ENCODE peak calls at places on chromosome 21, in eight cellular contexts. G is OCI-LY7; P is foreskin fibroblast; S is NB4; Q is astrocyte of the spinal cord; T is naive thymus-derived CD4-positive, alpha-beta T cell; N is fibroblast of villous mesenchyme; X is cardiac fibroblast. J is an unnamed sample.

GRCh38 chr21:35743571-35743970 is 316.8 kb downstream of the SETD4 start:
- DNase-seq in X (no peak), Q (peak), P (peak), N (peak), T (no peak), S (no peak), G (no peak), J (no peak)

GRCh38 chr21:45630066-45630694 is 13.3 kb upstream of the PCBP3 start:
- DNase-seq in Q (no peak), N (no peak), X (no peak), S (no peak), G (no peak), T (no peak), P (no peak), J (no peak)

GRCh38 chr21:14883351-14883750 is 181.4 kb downstream of the NRIP1 start:
- DNase-seq in T (no peak), N (no peak), G (no peak), P (no peak), S (no peak), X (no peak), Q (no peak), J (no peak)

GRCh38 chr21:35226960-35227741 is 178.0 kb upstream of the RUNX1 start:
- DNase-seq in P (no peak), X (no peak), G (peak), Q (no peak), T (no peak), S (peak), N (no peak), J (peak)

GRCh38 chr21:46199436-46200373 is 15.4 kb upstream of the SPATC1L start:
- DNase-seq in N (peak), P (no peak), Q (no peak), S (no peak), X (no peak), T (no peak), G (no peak), J (no peak)

GRCh38 chr21:41477641-41478318 is 30.2 kb downstream of the TMPRSS2 start:
- DNase-seq in N (no peak), T (no peak), P (peak), S (no peak), X (peak), Q (peak), G (peak), J (no peak)

GRCh38 chr21:33028759-33029511 is 3.2 kb downstream of the OLIG2 start:
- DNase-seq in Q (no peak), N (no peak), S (no peak), X (no peak), G (no peak), T (no peak), P (peak), J (no peak)

GRCh38 chr21:41402231-41402630 is 23.8 kb upstream of the MX1 start:
- DNase-seq in S (no peak), Q (no peak), T (no peak), P (no peak), N (no peak), G (no peak), X (no peak), J (no peak)

GRCh38 chr21:32335601-32336575 is 37.2 kb downstream of the MRAP start:
- DNase-seq in Q (peak), N (no peak), S (no peak), G (no peak), P (peak), T (no peak), X (peak), J (no peak)

GRCh38 chr21:46128983-46129571 is 26.3 kb downstream of the FTCD start:
- DNase-seq in P (no peak), X (no peak), N (no peak), Q (no peak), T (no peak), G (no peak), S (no peak), J (no peak)

GRCh38 chr21:25405991-25406390 is 201.3 kb downstream of the MRPL39 start:
- DNase-seq in P (no peak), T (no peak), Q (no peak), G (no peak), S (no peak), N (no peak), X (no peak), J (no peak)

GRCh38 chr21:32548978-32549377 is 36.3 kb downstream of the TCP10L start:
- DNase-seq in P (no peak), Q (no peak), G (no peak), T (no peak), N (no peak), X (no peak), S (no peak), J (no peak)

GRCh38 chr21:45330851-45331261 is 43.2 kb upstream of the POFUT2 start:
- DNase-seq in P (no peak), X (no peak), G (no peak), T (no peak), Q (no peak), N (no peak), S (no peak), J (no peak)

GRCh38 chr21:46181953-46182547 is 2.2 kb downstream of the SPATC1L start:
- DNase-seq in Q (no peak), T (no peak), P (no peak), S (no peak), X (no peak), G (no peak), N (no peak), J (no peak)

GRCh38 chr21:45739218-45740087 is 95.9 kb downstream of the PCBP3 start:
- DNase-seq in Q (no peak), T (no peak), N (no peak), P (no peak), X (no peak), G (no peak), S (peak), J (no peak)

GRCh38 chr21:46394819-46395152 is 63.9 kb upstream of the DIP2A start:
- DNase-seq in G (no peak), S (no peak), X (no peak), Q (no peak), N (no peak), P (no peak), T (no peak), J (no peak)

GRCh38 chr21:46518983-46519583 is 60.4 kb downstream of the DIP2A start:
- DNase-seq in P (no peak), T (no peak), X (peak), S (no peak), G (no peak), N (peak), Q (no peak), J (no peak)

GRCh38 chr21:46171996-46172862 is 12.0 kb downstream of the SPATC1L start:
- DNase-seq in P (no peak), T (no peak), S (no peak), Q (no peak), G (peak), N (no peak), X (no peak), J (no peak)

GRCh38 chr21:41653243-41653943 is 113.5 kb downstream of the RIPK4 start:
- DNase-seq in Q (no peak), G (no peak), N (no peak), X (no peak), S (no peak), T (no peak), P (no peak), J (no peak)

GRCh38 chr21:41928621-41929220 is 25.1 kb downstream of the C2CD2 start:
- DNase-seq in N (peak), Q (no peak), S (peak), P (no peak), X (no peak), G (peak), T (no peak), J (peak)

GRCh38 chr21:24456358-24456757 is 1150.9 kb downstream of the MRPL39 start:
- DNase-seq in T (no peak), G (no peak), X (no peak), Q (peak), N (no peak), S (no peak), P (no peak), J (no peak)

GRCh38 chr21:23471877-23472276 is 2135.4 kb downstream of the MRPL39 start:
- DNase-seq in G (no peak), N (no peak), P (no peak), X (no peak), T (no peak), Q (no peak), S (no peak), J (no peak)

GRCh38 chr21:43867332-43867703 is 2.3 kb downstream of the AGPAT3 start:
- DNase-seq in X (no peak), P (no peak), N (no peak), Q (no peak), T (no peak), G (no peak), S (no peak), J (no peak)
- H3K4me3 ChIP-seq in X (no peak), P (no peak), N (no peak), Q (no peak), T (peak), G (no peak), S (no peak), J (peak)

GRCh38 chr21:26843912-26844257 is 1.3 kb downstream of the ADAMTS1 start:
- DNase-seq in Q (peak), S (no peak), N (peak), G (no peak), T (no peak), P (peak), X (peak), J (no peak)
- H3K4me3 ChIP-seq in Q (peak), S (no peak), N (peak), G (no peak), T (peak), P (peak), X (peak), J (no peak)

GRCh38 chr21:39644069-39644468 is 31.3 kb downstream of the B3GALT5 start:
- DNase-seq in Q (no peak), N (no peak), T (no peak), P (no peak), G (no peak), X (no peak), S (no peak), J (no peak)
- H3K4me3 ChIP-seq in Q (no peak), N (no peak), T (no peak), P (no peak), G (no peak), X (no peak), S (no peak), J (no peak)

GRCh38 chr21:37074195-37074510 is 1.1 kb downstream of the TTC3 start:
- DNase-seq in G (no peak), P (no peak), S (peak), T (no peak), X (no peak), N (no peak), Q (no peak), J (no peak)

GRCh38 chr21:37074546-37074945 is 1.5 kb downstream of the TTC3 start:
- DNase-seq in X (no peak), P (no peak), T (no peak), N (peak), Q (no peak), S (peak), G (no peak), J (no peak)

GRCh38 chr21:37076087-37076486 is 3.0 kb downstream of the TTC3 start:
- DNase-seq in T (no peak), S (no peak), Q (no peak), G (no peak), P (no peak), N (no peak), X (no peak), J (no peak)

GRCh38 chr21:37073417-37074194 is 552 bp downstream of the TTC3 start:
- DNase-seq in Q (peak), N (peak), T (peak), G (peak), X (peak), S (peak), P (peak), J (peak)

DNA sequence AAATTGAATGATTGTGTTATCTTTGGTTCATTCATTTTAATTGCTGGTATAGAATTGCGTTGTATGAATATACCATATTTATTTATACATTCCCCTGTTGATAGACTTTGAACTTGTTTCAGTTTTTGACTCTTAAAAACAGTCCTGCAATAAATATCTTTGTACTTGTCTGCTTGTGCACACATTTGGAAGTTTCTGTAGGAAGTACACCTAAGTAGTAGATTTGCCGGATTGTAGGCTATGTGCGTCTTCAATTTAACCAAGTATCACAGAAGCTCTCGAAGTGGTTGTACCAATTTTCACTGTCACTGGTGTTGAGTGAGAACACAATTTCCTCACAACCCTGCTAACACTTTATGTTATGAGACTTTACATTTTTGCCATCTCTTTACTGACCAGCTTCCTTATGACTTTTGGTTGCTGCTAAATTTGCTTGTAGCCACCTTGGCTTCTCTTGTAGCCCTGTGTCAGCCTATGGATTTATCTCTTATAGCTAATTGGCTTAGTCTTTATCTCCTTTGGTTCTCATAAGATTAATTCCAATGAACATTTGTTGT is 2.2 kb downstream of the TTC3 start:
- DNase-seq in G (no peak), T (no peak), X (no peak), S (no peak), Q (no peak), N (no peak), P (no peak), J (no peak)
- H3K4me3 ChIP-seq in G (no peak), T (no peak), X (no peak), S (peak), Q (no peak), N (peak), P (no peak), J (no peak)

DNA sequence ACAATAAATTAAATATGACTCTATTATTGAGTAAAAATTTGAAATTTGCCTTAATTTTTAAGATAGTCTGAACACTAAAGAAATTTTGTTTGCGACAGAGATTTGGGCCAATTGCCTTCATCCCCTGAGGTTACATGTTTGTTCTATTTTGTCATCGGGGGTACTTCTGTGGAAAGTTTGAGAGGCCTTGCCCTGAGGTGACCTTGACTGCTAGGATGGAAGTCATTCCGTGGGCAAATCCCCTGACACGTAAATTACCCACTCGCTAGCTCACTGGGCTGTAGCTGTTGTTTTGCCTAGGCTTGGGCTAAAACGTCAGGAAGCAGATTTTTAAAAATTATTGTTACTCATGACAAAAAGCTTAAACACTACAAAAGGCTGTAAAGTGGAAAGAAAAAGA is 142.5 kb downstream of the MRPS6 start:
- DNase-seq in Q (no peak), X (no peak), P (peak), S (no peak), T (no peak), G (no peak), N (peak), J (no peak)
- H3K4me3 ChIP-seq in Q (no peak), X (no peak), P (no peak), S (no peak), T (no peak), G (no peak), N (no peak), J (no peak)

GRCh38 chr21:34029724-34030528 is 43.5 kb upstream of the MRPS6 start:
- DNase-seq in G (peak), P (peak), X (peak), N (peak), T (peak), S (peak), Q (peak), J (peak)
- H3K4me3 ChIP-seq in G (peak), P (no peak), X (peak), N (peak), T (no peak), S (no peak), Q (no peak), J (peak)

DNA sequence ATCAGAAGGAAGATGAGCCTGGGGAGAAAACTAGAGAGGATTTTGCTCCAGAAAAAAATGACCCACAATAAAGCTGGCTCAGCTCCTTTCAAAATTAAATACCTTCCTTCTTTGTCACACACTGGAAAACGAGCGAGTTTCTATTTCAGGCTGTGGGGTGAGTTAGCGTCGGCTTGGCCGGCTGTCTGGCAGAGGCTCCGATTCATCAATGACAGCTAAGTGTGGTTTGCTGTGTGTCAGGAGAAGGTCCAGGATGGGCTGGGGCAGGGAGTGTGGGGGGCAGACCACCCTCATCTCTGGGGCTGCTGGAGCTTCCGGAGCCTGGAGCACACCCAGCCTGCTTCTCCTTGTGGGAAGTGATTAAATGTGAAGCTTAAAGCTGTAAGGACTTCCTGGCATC is 120.2 kb downstream of the ETS2 start:
- DNase-seq in N (peak), S (no peak), P (peak), T (no peak), G (no peak), X (peak), Q (peak), J (no peak)
- H3K4me3 ChIP-seq in N (peak), S (no peak), P (peak), T (no peak), G (no peak), X (peak), Q (no peak), J (no peak)